ENCODE peak calls at places on chromosomes 1 and 21, in four cellular contexts. One of them, this sample, is unnamed. For H3K79me2 and H3K4me1, the result is how much of the 10 kb centered on the place peaks cover.

GRCh38 chr1:76864383-76864782 is 2.9 kb upstream of the ST6GALNAC5 start:
- DNase-seq in mesendoderm: peak
- DNase-seq in fibroblast of lung: peak
- DNase-seq in HepG2: no peak
- DNase-seq in this sample: no peak

GRCh38 chr1:57272601-57273000 is 151.3 kb downstream of the DAB1 start:
- DNase-seq in mesendoderm: no peak
- DNase-seq in fibroblast of lung: no peak
- DNase-seq in HepG2: no peak
- DNase-seq in this sample: no peak

GRCh38 chr1:53573522-53573921 is 114.3 kb downstream of the DMRTB1 start:
- DNase-seq in mesendoderm: no peak
- DNase-seq in fibroblast of lung: no peak
- DNase-seq in HepG2: no peak
- DNase-seq in this sample: no peak

GRCh38 chr21:36704958-36705678 is 6.2 kb downstream of the SIM2 start:
- DNase-seq in mesendoderm: peak
- DNase-seq in fibroblast of lung: no peak
- DNase-seq in HepG2: no peak
- DNase-seq in this sample: no peak

GRCh38 chr1:206116873-206117150 is 376 bp downstream of the AVPR1B start:
- DNase-seq in mesendoderm: no peak
- DNase-seq in fibroblast of lung: no peak
- DNase-seq in HepG2: no peak
- DNase-seq in this sample: no peak

GRCh38 chr21:46120301-46121285 is 22.7 kb downstream of the COL6A2 start:
- DNase-seq in mesendoderm: no peak
- DNase-seq in fibroblast of lung: no peak
- DNase-seq in HepG2: no peak
- DNase-seq in this sample: no peak

GRCh38 chr1:62782197-62782886 is 1.6 kb upstream of the ATG4C start:
- DNase-seq in mesendoderm: no peak
- DNase-seq in fibroblast of lung: peak
- DNase-seq in HepG2: no peak
- DNase-seq in this sample: no peak

GRCh38 chr1:113780363-113781146 is 21.3 kb upstream of the PHTF1 start:
- DNase-seq in mesendoderm: no peak
- DNase-seq in fibroblast of lung: no peak
- DNase-seq in HepG2: no peak
- DNase-seq in this sample: no peak

GRCh38 chr1:220892997-220893700 is 13.9 kb downstream of the HLX start:
- DNase-seq in mesendoderm: peak
- DNase-seq in fibroblast of lung: no peak
- DNase-seq in HepG2: no peak
- DNase-seq in this sample: no peak

GRCh38 chr1:54600947-54601725 is 22.2 kb downstream of the FAM151A start:
- DNase-seq in mesendoderm: no peak
- DNase-seq in fibroblast of lung: no peak
- DNase-seq in HepG2: no peak
- DNase-seq in this sample: no peak

GRCh38 chr1:3080236-3080964 is 11.4 kb downstream of the PRDM16 start:
- DNase-seq in mesendoderm: no peak
- DNase-seq in fibroblast of lung: no peak
- DNase-seq in HepG2: no peak
- DNase-seq in this sample: no peak
- H3K79me2 ChIP-seq in mesendoderm: under half
- H3K79me2 ChIP-seq in fibroblast of lung: under half
- H3K79me2 ChIP-seq in HepG2: under half
- H3K79me2 ChIP-seq in this sample: under half

DNA sequence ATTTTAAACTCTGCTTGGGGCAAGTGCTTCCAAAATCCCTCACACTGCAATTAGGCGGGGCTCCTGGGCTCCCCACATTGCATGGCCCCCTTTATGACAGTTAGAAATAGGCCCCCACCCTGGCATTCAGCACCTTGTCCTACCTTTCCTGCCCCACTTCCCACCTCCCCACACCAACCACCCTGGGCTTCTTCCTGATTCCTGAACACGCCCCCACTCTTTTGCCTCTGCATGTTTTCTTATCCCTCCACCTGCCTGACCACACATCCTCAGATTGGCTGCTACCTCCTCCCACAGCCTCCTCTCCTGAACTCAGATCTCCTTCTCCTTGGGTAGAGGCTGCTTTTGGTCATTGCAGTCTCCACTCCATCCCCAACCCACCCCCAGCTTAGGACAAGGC is 1.5 kb downstream of the MOB3C start:
- DNase-seq in mesendoderm: no peak
- DNase-seq in fibroblast of lung: no peak
- DNase-seq in HepG2: no peak
- DNase-seq in this sample: no peak
- H3K4me1 ChIP-seq in mesendoderm: under half
- H3K4me1 ChIP-seq in fibroblast of lung: under half
- H3K4me1 ChIP-seq in HepG2: under half
- H3K4me1 ChIP-seq in this sample: under half

GRCh38 chr1:117365350-117366280 is 1.6 kb upstream of the MAN1A2 start:
- DNase-seq in mesendoderm: peak
- DNase-seq in fibroblast of lung: peak
- DNase-seq in HepG2: no peak
- DNase-seq in this sample: no peak

GRCh38 chr1:117368116-117369108 is 1.2 kb downstream of the MAN1A2 start:
- DNase-seq in mesendoderm: peak
- DNase-seq in fibroblast of lung: no peak
- DNase-seq in HepG2: peak
- DNase-seq in this sample: peak

GRCh38 chr1:117366982-117367768 is at the start of gene MAN1A2:
- DNase-seq in mesendoderm: peak
- DNase-seq in fibroblast of lung: peak
- DNase-seq in HepG2: peak
- DNase-seq in this sample: peak

GRCh38 chr1:117367769-117368059 is 465 bp downstream of the MAN1A2 start:
- DNase-seq in mesendoderm: peak
- DNase-seq in fibroblast of lung: no peak
- DNase-seq in HepG2: no peak
- DNase-seq in this sample: peak

DNA sequence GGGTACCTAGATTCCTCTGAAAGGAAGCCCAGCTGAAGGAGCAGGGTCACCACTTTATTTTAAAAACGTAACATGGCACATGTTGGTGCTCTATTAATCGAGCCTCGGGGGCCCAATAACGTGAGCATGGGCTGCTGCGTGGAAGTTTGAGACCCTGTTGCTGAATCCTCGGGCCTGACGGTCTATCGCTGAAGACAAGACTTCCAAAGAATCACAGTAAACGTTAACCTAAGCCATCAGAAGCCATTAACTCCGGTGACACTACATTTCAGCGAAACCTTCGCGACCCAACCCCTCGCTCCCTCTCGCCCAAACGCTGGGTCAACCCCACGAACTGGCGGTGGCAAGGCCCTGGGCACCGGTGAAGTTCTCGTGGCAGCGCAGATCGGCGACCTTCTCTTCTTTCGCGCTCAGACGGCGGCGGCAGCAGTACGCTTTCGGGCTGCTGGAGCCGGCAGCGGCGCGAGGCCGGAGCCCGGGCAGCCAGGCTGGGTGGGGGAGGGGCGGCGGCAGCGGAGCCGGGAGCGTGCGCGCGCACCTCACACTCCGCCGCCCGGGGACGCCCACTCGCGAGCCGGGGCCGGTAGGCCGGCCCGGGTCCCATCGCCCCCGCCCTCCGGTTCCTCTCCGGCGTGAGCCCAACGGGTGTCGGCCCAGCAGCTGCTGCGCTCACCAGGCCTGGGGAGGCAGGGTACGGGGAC is 818 bp upstream of the MAN1A2 start:
- DNase-seq in mesendoderm: peak
- DNase-seq in fibroblast of lung: peak
- DNase-seq in HepG2: peak
- DNase-seq in this sample: peak
- H3K79me2 ChIP-seq in mesendoderm: under half
- H3K79me2 ChIP-seq in fibroblast of lung: under half
- H3K79me2 ChIP-seq in HepG2: under half
- H3K79me2 ChIP-seq in this sample: under half

GRCh38 chr1:51620470-51620869 is 3.6 kb downstream of the OSBPL9 start:
- DNase-seq in mesendoderm: peak
- DNase-seq in fibroblast of lung: no peak
- DNase-seq in HepG2: peak
- DNase-seq in this sample: no peak
- H3K4me1 ChIP-seq in mesendoderm: under half
- H3K4me1 ChIP-seq in fibroblast of lung: under half
- H3K4me1 ChIP-seq in HepG2: half or more
- H3K4me1 ChIP-seq in this sample: under half

DNA sequence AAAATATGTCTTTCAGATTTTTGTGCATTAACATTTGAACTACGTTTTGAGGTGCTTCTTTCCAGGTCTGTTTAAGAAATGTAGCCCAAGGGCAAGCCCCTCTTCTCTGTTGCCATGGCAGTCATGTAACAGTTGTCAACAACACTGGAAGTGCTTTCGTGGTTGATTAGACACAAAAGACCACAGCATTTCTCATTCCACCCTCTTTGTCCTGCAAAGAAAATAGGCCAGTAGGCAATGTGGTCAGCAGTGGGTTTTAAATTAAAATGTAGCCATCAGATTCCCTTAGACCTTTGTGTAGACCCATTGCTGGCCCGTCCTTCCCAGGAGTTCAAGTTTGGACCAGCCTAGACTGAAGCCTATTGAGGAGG is 35.4 kb downstream of the VANGL1 start:
- DNase-seq in mesendoderm: peak
- DNase-seq in fibroblast of lung: peak
- DNase-seq in HepG2: no peak
- DNase-seq in this sample: no peak
- H3K79me2 ChIP-seq in mesendoderm: under half
- H3K79me2 ChIP-seq in fibroblast of lung: under half
- H3K79me2 ChIP-seq in HepG2: under half
- H3K79me2 ChIP-seq in this sample: under half

DNA sequence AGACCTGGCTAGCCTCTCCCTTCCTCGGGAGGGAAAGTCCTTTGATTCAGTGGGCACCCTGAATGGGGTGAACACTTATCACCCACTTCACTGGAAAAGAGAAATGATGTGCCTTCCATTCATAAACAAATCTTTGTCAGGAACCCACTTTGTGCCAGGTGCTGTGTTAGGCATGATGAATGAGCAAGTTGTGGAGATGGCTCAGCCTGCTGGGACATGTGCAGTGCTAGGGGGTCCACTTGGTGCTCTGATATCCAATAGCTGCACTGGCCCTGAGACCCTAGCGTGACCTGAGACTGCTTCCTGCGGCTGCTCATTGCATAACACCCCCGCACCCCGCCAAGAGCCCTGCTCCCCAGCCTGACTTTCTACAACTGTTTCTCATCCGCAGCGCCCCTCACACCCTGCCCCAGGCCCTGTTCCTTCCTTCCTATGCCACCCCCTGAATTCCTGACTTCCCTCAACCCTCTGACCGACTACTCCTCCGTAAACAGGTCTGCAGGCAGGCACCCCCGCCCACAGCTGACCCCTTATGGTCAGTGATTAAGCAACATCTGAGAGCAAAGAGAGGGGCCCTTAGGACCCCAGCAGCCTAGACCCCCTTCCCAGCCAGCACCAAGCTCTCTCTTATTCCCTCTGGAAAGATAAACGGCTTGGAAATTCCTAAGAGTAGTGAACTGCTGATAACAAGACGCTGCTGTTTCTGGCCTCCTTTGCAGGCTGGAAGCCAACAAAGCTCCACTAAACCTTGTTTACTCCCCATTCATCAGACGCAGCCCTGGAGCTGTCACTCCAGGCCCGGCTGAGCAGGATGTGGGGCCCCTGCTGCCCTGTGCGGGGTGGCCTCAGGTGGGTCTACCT is 12.9 kb downstream of the CSRP1 start:
- DNase-seq in mesendoderm: no peak
- DNase-seq in fibroblast of lung: peak
- DNase-seq in HepG2: no peak
- DNase-seq in this sample: no peak
- H3K4me1 ChIP-seq in mesendoderm: under half
- H3K4me1 ChIP-seq in fibroblast of lung: half or more
- H3K4me1 ChIP-seq in HepG2: under half
- H3K4me1 ChIP-seq in this sample: under half

GRCh38 chr1:109994654-109995053 is 10.1 kb downstream of the AHCYL1 start:
- DNase-seq in mesendoderm: no peak
- DNase-seq in fibroblast of lung: no peak
- DNase-seq in HepG2: no peak
- DNase-seq in this sample: no peak

GRCh38 chr1:109996476-109996875 is 11.9 kb downstream of the AHCYL1 start:
- DNase-seq in mesendoderm: no peak
- DNase-seq in fibroblast of lung: peak
- DNase-seq in HepG2: no peak
- DNase-seq in this sample: no peak

GRCh38 chr1:109995536-109995935 is 11.0 kb downstream of the AHCYL1 start:
- DNase-seq in mesendoderm: no peak
- DNase-seq in fibroblast of lung: no peak
- DNase-seq in HepG2: no peak
- DNase-seq in this sample: no peak

GRCh38 chr1:109991400-109991925 is 6.9 kb downstream of the AHCYL1 start:
- DNase-seq in mesendoderm: no peak
- DNase-seq in fibroblast of lung: no peak
- DNase-seq in HepG2: no peak
- DNase-seq in this sample: no peak

GRCh38 chr1:109993885-109994284 is 9.3 kb downstream of the AHCYL1 start:
- DNase-seq in mesendoderm: no peak
- DNase-seq in fibroblast of lung: peak
- DNase-seq in HepG2: no peak
- DNase-seq in this sample: no peak
- H3K79me2 ChIP-seq in mesendoderm: under half
- H3K79me2 ChIP-seq in fibroblast of lung: under half
- H3K79me2 ChIP-seq in HepG2: half or more
- H3K79me2 ChIP-seq in this sample: half or more

DNA sequence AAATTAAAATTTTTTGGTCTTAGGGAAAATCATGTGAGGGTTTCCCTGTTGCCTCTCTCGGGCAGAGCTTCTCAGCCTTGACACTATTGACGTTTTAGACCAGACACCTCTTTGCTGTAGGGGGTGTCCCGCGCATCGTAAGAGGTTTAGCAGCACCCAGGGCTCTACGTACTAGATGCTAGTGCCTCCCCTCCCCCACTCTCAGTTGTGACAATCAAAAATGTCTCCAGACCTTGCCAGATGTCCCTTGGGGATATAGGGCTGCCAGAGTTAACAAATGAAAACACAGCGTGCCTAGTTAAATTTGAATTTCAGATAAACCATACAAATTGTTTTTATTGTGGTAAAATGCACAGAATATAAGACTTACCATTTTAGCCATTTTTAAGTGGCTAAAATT is 293.3 kb downstream of the DISC1 start:
- DNase-seq in mesendoderm: peak
- DNase-seq in fibroblast of lung: no peak
- DNase-seq in HepG2: no peak
- DNase-seq in this sample: no peak
- H3K4me1 ChIP-seq in mesendoderm: under half
- H3K4me1 ChIP-seq in fibroblast of lung: under half
- H3K4me1 ChIP-seq in HepG2: under half
- H3K4me1 ChIP-seq in this sample: under half

GRCh38 chr1:109389638-109390341 is 7.9 kb downstream of the SORT1 start:
- DNase-seq in mesendoderm: no peak
- DNase-seq in fibroblast of lung: no peak
- DNase-seq in HepG2: no peak
- DNase-seq in this sample: no peak
- H3K79me2 ChIP-seq in mesendoderm: under half
- H3K79me2 ChIP-seq in fibroblast of lung: under half
- H3K79me2 ChIP-seq in HepG2: half or more
- H3K79me2 ChIP-seq in this sample: under half

GRCh38 chr1:204947747-204948146 is 77.1 kb downstream of the NFASC start:
- DNase-seq in mesendoderm: no peak
- DNase-seq in fibroblast of lung: no peak
- DNase-seq in HepG2: no peak
- DNase-seq in this sample: no peak
- H3K4me1 ChIP-seq in mesendoderm: under half
- H3K4me1 ChIP-seq in fibroblast of lung: under half
- H3K4me1 ChIP-seq in HepG2: under half
- H3K4me1 ChIP-seq in this sample: under half